ENCODE peak calls at places on chromosomes 11 and 22, in five cellular contexts. I, Q, O, F and Y are unnamed samples.

GRCh38 chr22:22050141-22050775 is 67.7 kb upstream of the TOP3B start:
- DNase-seq in I (no peak), Q (no peak), O (no peak), F (no peak), Y (no peak)

GRCh38 chr22:32557424-32557823 is 82.8 kb downstream of the FBXO7 start:
- DNase-seq in I (no peak), Q (no peak), O (no peak), F (no peak), Y (no peak)

GRCh38 chr11:43360361-43361032 is 1.8 kb downstream of the TTC17 start:
- DNase-seq in I (no peak), Q (no peak), O (no peak), F (no peak), Y (no peak)

GRCh38 chr11:122375687-122376399 is 259.8 kb upstream of the BLID start:
- DNase-seq in I (no peak), Q (no peak), O (no peak), F (no peak), Y (no peak)

GRCh38 chr11:65739022-65739421 is 18.4 kb upstream of the RNASEH2C start:
- DNase-seq in I (no peak), Q (no peak), O (no peak), F (no peak), Y (no peak)

GRCh38 chr11:14537134-14537599 is 17.0 kb upstream of the PSMA1 start:
- DNase-seq in I (peak), Q (peak), O (peak), F (peak), Y (no peak)

GRCh38 chr22:50715776-50716175 is 22.2 kb upstream of the ACR start:
- DNase-seq in I (no peak), Q (no peak), O (no peak), F (no peak), Y (no peak)

GRCh38 chr22:23325183-23325582 is 144.9 kb downstream of the BCR start:
- DNase-seq in I (no peak), Q (peak), O (no peak), F (no peak), Y (no peak)

GRCh38 chr11:20024172-20024935 is 135.9 kb downstream of the DBX1 start:
- DNase-seq in I (no peak), Q (no peak), O (no peak), F (no peak), Y (no peak)

GRCh38 chr11:134124660-134125451 is 56.0 kb downstream of the JAM3 start:
- DNase-seq in I (peak), Q (peak), O (no peak), F (no peak), Y (peak)

DNA sequence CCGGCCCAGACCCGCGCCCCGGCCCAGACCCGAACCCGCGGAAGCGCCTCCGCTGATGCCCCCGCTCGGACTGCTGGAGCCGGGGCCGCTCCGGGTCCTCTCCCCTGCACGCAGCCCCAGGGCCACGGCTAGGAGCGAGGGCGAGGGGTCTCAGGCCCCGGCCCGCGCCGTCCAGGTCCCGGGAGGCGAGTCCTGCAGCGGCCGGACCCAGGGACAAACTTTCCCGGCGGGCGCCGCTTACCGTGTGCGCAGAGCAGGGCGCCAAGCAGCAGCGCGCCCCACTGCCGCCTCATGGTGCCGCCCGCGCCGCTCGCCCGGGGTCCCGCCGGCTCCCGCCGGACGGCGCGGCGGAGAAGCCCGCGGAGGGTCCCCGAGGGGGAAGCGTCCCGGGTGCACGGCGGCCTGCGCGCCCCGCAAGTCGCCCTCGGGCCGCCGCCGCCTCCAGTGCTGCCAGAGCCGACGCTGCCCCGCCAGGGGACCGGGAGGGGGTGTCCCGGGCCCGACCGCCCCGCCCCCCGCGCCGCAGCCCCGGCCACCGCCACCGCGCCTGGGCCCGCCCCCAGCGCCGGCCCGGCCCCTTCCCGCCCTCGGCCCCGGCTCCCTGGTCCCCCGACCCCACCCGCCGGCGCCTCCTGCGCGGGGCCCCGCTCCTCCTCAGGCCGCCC is at the start of gene LRP4:
- DNase-seq in I (peak), Q (peak), O (peak), F (peak), Y (peak)
- H3K27ac ChIP-seq in I (peak), Q (no peak), O (no peak), F (peak), Y (peak)

GRCh38 chr11:128500488-128500887 is 86.9 kb downstream of the ETS1 start:
- DNase-seq in I (no peak), Q (no peak), O (no peak), F (no peak), Y (no peak)

GRCh38 chr11:128503231-128503991 is 83.9 kb downstream of the ETS1 start:
- DNase-seq in I (no peak), Q (no peak), O (peak), F (no peak), Y (no peak)

GRCh38 chr11:128501008-128501407 is 86.3 kb downstream of the ETS1 start:
- DNase-seq in I (no peak), Q (no peak), O (no peak), F (no peak), Y (no peak)

GRCh38 chr11:128502736-128503135 is 84.6 kb downstream of the ETS1 start:
- DNase-seq in I (no peak), Q (no peak), O (no peak), F (no peak), Y (no peak)

GRCh38 chr11:128501576-128502549 is 85.5 kb downstream of the ETS1 start:
- DNase-seq in I (no peak), Q (no peak), O (no peak), F (no peak), Y (no peak)
- H3K27ac ChIP-seq in I (no peak), Q (no peak), O (peak), F (peak), Y (peak)

GRCh38 chr11:8908099-8908498 is 2.9 kb upstream of the AKIP1 start:
- DNase-seq in I (no peak), Q (no peak), O (no peak), F (no peak), Y (no peak)
- H3K27ac ChIP-seq in I (no peak), Q (no peak), O (no peak), F (no peak), Y (no peak)

DNA sequence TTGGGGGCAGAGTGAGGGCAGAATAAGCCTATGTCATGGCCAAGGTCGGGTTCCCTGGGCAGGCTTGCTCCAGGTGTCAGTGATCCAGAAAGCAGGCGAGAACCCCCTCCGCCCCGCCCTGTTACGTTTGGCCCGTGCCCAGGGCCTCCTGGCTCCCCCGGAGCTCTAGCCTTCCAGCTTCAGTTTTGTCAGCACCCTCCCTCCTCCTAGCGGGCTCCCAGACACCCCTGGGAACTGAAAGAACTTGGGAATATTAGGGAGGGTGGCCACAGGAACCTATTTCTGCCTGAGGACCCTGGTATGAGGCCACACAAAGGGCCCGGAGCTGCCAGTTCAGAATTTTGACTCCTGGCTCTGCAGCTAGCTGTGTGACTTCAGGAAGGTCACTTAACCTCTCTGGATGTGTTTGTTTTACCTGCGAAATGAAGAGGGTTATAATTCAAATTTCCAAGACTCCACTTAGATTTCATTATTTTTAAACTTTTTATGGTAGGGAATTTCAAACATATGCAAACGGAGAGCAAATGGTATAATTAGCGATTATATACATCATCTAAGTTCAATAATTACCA is 1.2 kb downstream of the TUBA8 start:
- DNase-seq in I (no peak), Q (no peak), O (no peak), F (no peak), Y (no peak)
- H3K27ac ChIP-seq in I (no peak), Q (no peak), O (no peak), F (no peak), Y (no peak)

GRCh38 chr22:17725465-17725800 is 48.8 kb downstream of the BID start:
- DNase-seq in I (no peak), Q (no peak), O (no peak), F (no peak), Y (no peak)
- H3K27ac ChIP-seq in I (no peak), Q (peak), O (no peak), F (peak), Y (peak)

GRCh38 chr11:75160880-75161279 is 10.0 kb downstream of the SLCO2B1 start:
- DNase-seq in I (no peak), Q (no peak), O (no peak), F (no peak), Y (no peak)

GRCh38 chr11:75158241-75158640 is 7.3 kb downstream of the SLCO2B1 start:
- DNase-seq in I (no peak), Q (no peak), O (no peak), F (no peak), Y (no peak)

GRCh38 chr11:75160328-75160757 is 9.4 kb downstream of the SLCO2B1 start:
- DNase-seq in I (peak), Q (no peak), O (no peak), F (no peak), Y (no peak)

GRCh38 chr11:75161506-75161905 is 10.6 kb downstream of the SLCO2B1 start:
- DNase-seq in I (no peak), Q (no peak), O (no peak), F (no peak), Y (no peak)

DNA sequence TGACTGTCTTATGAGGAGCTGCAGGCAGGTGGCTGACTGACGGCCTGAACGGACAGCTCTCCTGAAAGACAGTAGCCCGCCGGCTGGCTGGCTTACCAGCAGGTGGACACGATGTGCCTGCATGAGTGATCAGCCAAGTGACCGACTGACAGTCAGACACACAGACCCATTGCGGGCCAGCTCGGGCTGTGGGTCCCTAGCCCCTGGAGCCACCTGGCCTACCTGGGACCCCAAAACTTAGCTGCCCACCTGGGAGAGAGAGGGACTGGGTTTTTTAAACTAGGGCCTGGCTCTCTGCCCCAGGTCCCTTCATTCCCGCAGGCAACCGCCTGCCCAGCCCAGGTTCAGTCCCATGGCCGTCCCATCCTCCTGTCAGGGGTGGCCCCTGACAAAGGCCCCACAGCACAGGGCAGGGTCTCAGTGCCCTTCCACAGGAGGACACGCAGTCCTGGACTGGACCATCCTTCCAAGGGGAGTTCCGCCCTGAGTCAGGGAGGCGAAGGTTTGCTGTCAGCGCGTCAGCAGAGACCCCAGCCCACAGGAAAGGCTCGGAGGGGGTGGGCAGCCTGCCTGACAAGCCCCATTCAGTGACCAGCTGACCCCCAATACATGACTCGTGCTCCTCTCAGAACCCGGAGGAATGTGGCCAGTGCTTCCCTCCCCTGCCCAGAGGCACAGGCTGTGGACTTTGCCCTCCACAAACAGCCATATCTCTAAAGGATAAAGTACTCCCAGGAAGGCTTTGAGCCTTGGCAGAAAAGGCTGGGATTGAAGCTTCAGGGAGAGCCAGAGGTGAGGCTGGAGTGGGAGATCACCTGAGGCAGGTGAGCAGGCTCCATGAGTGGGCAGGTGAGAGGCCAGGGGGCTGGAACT is 8.4 kb downstream of the SLCO2B1 start:
- DNase-seq in I (peak), Q (peak), O (no peak), F (peak), Y (no peak)
- H3K27ac ChIP-seq in I (peak), Q (no peak), O (no peak), F (peak), Y (peak)

GRCh38 chr22:26508148-26508547 is 4.1 kb downstream of the TFIP11 start:
- DNase-seq in I (no peak), Q (no peak), O (no peak), F (no peak), Y (no peak)

GRCh38 chr22:26502688-26503561 is 9.3 kb downstream of the TFIP11 start:
- DNase-seq in I (peak), Q (peak), O (peak), F (peak), Y (peak)

GRCh38 chr22:26501996-26502395 is 10.3 kb downstream of the TFIP11 start:
- DNase-seq in I (no peak), Q (no peak), O (no peak), F (no peak), Y (no peak)

GRCh38 chr22:26499188-26499703 is 13.0 kb downstream of the TFIP11 start:
- DNase-seq in I (no peak), Q (no peak), O (no peak), F (no peak), Y (no peak)

GRCh38 chr22:26503758-26504157 is 8.5 kb downstream of the TFIP11 start:
- DNase-seq in I (no peak), Q (no peak), O (no peak), F (no peak), Y (no peak)
- H3K27ac ChIP-seq in I (no peak), Q (peak), O (peak), F (no peak), Y (no peak)

DNA sequence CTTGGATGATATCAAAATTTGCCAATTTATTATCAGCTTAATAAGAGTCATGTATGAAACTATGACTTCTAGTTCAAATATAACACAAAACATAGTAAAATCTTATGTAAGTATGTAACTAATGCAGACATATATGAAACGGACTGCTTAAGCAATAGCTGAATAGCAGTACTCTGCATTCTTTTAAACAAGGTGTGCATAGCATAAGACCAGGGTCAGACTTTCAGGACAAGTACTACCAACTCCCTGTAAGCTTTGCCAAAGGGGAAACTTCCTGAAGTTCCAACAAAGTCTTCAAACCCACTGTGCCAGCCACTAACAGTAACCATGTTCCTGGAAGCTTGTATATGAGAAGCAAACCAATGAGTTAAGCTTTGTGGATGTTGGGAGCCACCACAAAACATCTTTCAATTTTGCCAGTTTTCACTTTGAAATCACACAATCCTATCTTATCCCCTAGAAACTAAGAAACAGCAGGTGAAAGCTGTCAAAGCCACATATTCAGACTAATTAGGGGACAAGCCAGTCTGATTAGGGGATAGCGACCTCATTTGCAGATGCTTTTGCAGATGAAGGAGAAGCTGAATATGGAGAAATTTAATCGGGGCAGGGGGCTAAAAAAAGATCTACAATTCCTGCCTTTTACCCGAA is 13.3 kb downstream of the RBFOX2 start:
- DNase-seq in I (no peak), Q (no peak), O (no peak), F (no peak), Y (no peak)
- H3K27ac ChIP-seq in I (no peak), Q (no peak), O (no peak), F (peak), Y (no peak)

GRCh38 chr11:104705475-104706195 is 192.6 kb downstream of the CASP12 start:
- DNase-seq in I (peak), Q (no peak), O (peak), F (peak), Y (no peak)

GRCh38 chr11:104700609-104701008 is 197.7 kb downstream of the CASP12 start:
- DNase-seq in I (peak), Q (no peak), O (peak), F (no peak), Y (no peak)

DNA sequence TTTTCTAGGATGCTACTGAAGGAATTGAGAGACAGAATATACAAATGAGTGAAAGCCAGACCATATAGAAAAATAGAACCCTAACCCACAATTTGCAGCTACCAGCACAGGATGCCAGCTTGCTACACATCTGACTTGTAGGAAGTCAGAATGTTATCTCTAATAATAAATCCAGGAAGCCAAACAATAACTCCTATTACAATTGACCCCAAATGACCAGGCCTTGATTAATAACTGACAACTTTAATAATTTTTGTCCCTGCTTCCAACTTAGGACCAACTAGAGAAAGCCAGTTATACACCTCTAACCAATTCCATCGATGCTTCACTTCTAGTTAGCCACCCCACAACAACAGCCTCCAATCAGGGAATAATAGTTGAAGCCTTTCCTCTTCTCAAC is 193.4 kb downstream of the CASP12 start:
- DNase-seq in I (no peak), Q (no peak), O (no peak), F (no peak), Y (no peak)
- H3K27ac ChIP-seq in I (peak), Q (no peak), O (peak), F (peak), Y (no peak)

DNA sequence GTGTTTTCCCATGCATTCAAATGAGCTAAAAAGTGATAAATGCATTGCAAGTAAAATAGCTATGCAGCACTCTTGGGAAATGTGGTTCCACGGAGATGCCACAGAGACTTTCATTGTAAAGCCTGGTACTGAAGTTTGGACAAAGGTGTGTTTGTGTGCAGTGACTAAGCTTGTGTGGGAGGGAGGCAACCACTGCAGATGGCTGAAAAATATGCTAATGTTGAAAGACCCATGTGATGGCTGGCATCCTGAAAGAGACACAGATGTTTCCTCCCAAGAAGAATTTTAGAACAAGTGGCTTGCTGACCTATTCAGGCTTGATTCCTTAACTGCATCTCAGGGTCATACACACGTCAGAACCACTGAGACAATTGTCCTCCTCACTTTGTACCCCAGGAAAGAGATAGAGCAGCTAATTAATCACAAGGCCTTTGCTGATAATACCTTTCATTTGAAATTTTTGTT is 73.8 kb downstream of the FAM76B start:
- DNase-seq in I (no peak), Q (peak), O (no peak), F (no peak), Y (no peak)
- H3K27ac ChIP-seq in I (no peak), Q (no peak), O (peak), F (no peak), Y (peak)